ENCODE peak calls at places on chromosome 5, in four cellular contexts. E, T, Q and V are unnamed samples.

GRCh38 chr5:6465831-6466790 is 17.5 kb downstream of the UBE2QL1 start:
- DNase-seq in E (no peak), T (no peak), Q (no peak), V (no peak)

GRCh38 chr5:9380108-9380507 is 165.8 kb downstream of the SEMA5A start:
- DNase-seq in E (peak; percentile 85), T (no peak), Q (no peak), V (no peak)

GRCh38 chr5:17343675-17344074 is 126.2 kb downstream of the BASP1 start:
- DNase-seq in E (peak; percentile 40), T (peak; percentile 79), Q (peak; percentile 57), V (no peak)

GRCh38 chr5:134003957-134004625 is 684 bp downstream of the VDAC1 start:
- DNase-seq in E (no peak), T (peak; percentile 85), Q (no peak), V (no peak)

GRCh38 chr5:137587952-137588351 is 88.8 kb upstream of the SPOCK1 start:
- DNase-seq in E (no peak), T (no peak), Q (no peak), V (no peak)

GRCh38 chr5:127229185-127229889 is 61.3 kb upstream of the MEGF10 start:
- DNase-seq in E (peak; percentile 47), T (peak; percentile 43), Q (no peak), V (no peak)

GRCh38 chr5:153467546-153467945 is 22.9 kb upstream of the GRIA1 start:
- DNase-seq in E (no peak), T (no peak), Q (no peak), V (no peak)

GRCh38 chr5:58759745-58760144 is 176.9 kb downstream of the RAB3C start:
- DNase-seq in E (no peak), T (peak; percentile 1), Q (peak; percentile 58), V (no peak)

GRCh38 chr5:13859285-13859684 is 85.2 kb downstream of the DNAH5 start:
- DNase-seq in E (no peak), T (peak; percentile 13), Q (no peak), V (no peak)

GRCh38 chr5:59790399-59791130 is 103.0 kb downstream of the PDE4D start:
- DNase-seq in E (no peak), T (peak; percentile 32), Q (no peak), V (no peak)

GRCh38 chr5:158898185-158899177 is 201.2 kb downstream of the EBF1 start:
- DNase-seq in E (no peak), T (peak; percentile 17), Q (no peak), V (no peak)

GRCh38 chr5:161258438-161258837 is 288.1 kb downstream of the GABRB2 start:
- DNase-seq in E (no peak), T (no peak), Q (no peak), V (no peak)

GRCh38 chr5:165497707-165498106 is 1992.3 kb downstream of the MAT2B start:
- DNase-seq in E (no peak), T (peak; percentile 11), Q (no peak), V (no peak)

GRCh38 chr5:155129513-155129880 is 115.9 kb downstream of the KIF4B start:
- DNase-seq in E (no peak), T (no peak), Q (no peak), V (no peak)

GRCh38 chr5:55535199-55535905 is 588 bp upstream of the PLPP1 start:
- DNase-seq in E (no peak), T (no peak), Q (no peak), V (no peak)

GRCh38 chr5:88058625-88059024 is 210.0 kb downstream of the TMEM161B start:
- DNase-seq in E (no peak), T (no peak), Q (no peak), V (no peak)

GRCh38 chr5:58460727-58461286 is 921 bp upstream of the PLK2 start:
- DNase-seq in E (peak; percentile 79), T (peak; percentile 91), Q (peak; percentile 49), V (peak; percentile 16)

GRCh38 chr5:106089073-106089472 is 1581.7 kb downstream of the EFNA5 start:
- DNase-seq in E (no peak), T (no peak), Q (no peak), V (no peak)

GRCh38 chr5:68313336-68313735 is 97.8 kb downstream of the PIK3R1 start:
- DNase-seq in E (no peak), T (no peak), Q (no peak), V (no peak)

GRCh38 chr5:127396490-127397155 is 106.0 kb downstream of the MEGF10 start:
- DNase-seq in E (no peak), T (no peak), Q (no peak), V (no peak)

GRCh38 chr5:144697847-144698262 is 527.2 kb downstream of the KCTD16 start:
- DNase-seq in E (no peak), T (peak; percentile 97), Q (no peak), V (no peak)

GRCh38 chr5:133933670-133934295 is 34.6 kb downstream of the C5orf15 start:
- DNase-seq in E (no peak), T (no peak), Q (no peak), V (no peak)

GRCh38 chr5:94040591-94041148 is 299.3 kb upstream of the POU5F2 start:
- DNase-seq in E (no peak), T (no peak), Q (no peak), V (no peak)

GRCh38 chr5:72308853-72309191 is 11.2 kb downstream of the MRPS27 start:
- DNase-seq in E (no peak), T (no peak), Q (no peak), V (no peak)

GRCh38 chr5:28313543-28314334 is 1275.4 kb upstream of the CDH9 start:
- DNase-seq in E (peak; percentile 38), T (no peak), Q (no peak), V (no peak)

GRCh38 chr5:34658023-34658422 is 1.9 kb downstream of the RAI14 start:
- DNase-seq in E (no peak), T (peak; percentile 64), Q (no peak), V (no peak)
- H3K4me3 ChIP-seq in E (peak overlapping the region; percentile 82), T (peak overlapping the region; percentile 87), Q (no peak overlapping the region), V (no peak overlapping the region)

DNA sequence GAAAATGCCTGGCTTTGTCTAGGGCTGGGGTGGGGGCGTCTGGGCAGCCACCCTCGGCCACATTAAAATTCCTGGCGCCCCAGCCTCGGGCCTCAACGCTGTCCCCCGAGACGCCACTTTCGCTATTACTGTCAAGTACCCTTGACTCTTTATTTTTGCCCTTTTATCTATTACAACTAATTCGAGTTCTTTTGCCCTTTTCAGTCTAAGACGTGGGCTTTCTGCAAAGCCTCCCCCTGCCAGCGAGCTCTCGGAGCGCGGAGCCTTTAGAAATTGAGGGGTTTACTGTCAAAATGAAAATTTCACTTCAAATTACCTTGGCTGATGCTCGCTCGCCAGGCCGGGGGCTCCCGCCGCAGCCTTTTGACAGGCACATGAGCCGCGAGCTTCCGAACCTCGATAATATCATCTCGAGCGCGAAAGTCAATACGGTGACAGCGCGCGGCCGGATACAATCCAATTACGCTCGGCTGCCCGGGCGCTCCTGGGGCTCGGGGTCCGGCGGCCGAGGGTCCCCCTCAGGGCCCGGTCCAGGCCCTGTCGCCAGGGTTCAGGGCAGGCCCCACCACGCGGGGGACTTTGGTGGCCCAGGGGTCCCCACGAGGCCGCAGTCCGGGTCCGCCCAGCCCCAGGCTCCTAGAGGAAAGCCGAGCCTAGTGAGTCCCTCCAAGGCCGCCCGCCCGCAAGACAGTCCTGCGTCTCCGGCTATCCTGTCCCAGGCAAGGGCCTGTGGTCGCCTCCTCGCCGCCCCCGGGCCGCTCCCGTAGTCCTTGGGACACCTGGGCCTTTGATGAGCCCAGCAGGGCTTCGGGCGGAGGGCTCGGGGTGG is 6.7 kb downstream of the IRX4 start:
- DNase-seq in E (no peak), T (no peak), Q (no peak), V (no peak)
- TF ChIP-seq EZH2 in E (no peak), T (no peak), Q (no peak), V (peak; percentile 82)

GRCh38 chr5:150757087-150757649 is 1.6 kb downstream of the DCTN4 start:
- DNase-seq in E (no peak), T (peak; percentile 38), Q (no peak), V (no peak)
- H3K4me3 ChIP-seq in E (peak overlapping the region; percentile 79), T (peak overlapping the region; percentile 97), Q (peak overlapping the region; percentile 64), V (peak overlapping the region; percentile 96)

GRCh38 chr5:1641041-1641440 is 117.3 kb upstream of the LPCAT1 start:
- DNase-seq in E (no peak), T (no peak), Q (no peak), V (no peak)

GRCh38 chr5:1640276-1640898 is 116.6 kb upstream of the LPCAT1 start:
- DNase-seq in E (no peak), T (no peak), Q (no peak), V (no peak)

GRCh38 chr5:1642221-1642620 is 118.5 kb upstream of the LPCAT1 start:
- DNase-seq in E (no peak), T (no peak), Q (no peak), V (no peak)

GRCh38 chr5:1642621-1643061 is 118.9 kb upstream of the LPCAT1 start:
- DNase-seq in E (no peak), T (no peak), Q (no peak), V (no peak)

DNA sequence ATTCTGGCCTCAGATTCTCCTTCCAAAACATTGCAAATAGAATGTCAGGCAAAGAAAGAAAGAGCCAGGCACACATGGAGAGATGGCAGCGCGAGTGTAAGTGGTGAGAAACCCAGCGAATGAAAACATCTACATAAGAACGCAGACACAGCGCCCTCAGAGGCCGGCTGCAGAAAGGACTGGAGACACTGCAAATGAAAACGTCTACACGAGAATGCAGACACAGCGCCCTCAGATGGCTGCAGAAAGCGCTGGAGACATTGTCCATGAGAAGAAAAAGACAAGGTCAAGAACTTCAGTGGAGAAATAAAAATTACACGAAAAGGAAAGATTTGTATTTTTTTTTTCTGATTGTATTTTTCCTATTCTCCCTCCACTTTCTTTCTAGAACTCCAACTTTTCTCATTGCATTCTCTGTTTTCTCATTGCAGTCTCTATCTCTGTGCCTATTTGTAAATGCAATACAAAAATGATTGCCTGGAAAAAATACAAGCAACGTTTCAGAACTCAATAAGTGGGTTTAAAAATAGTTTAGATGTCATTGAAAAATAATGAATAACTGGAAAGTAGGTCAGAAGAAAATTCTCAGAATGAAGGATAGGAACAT is 117.9 kb upstream of the LPCAT1 start:
- DNase-seq in E (peak; percentile 78), T (peak; percentile 96), Q (peak; percentile 21), V (peak; percentile 67)
- TF ChIP-seq EZH2 in E (no peak), T (no peak), Q (no peak), V (no peak)

GRCh38 chr5:2111569-2112105 is 228.9 kb upstream of the IRX4 start:
- DNase-seq in E (no peak), T (no peak), Q (no peak), V (no peak)
- H3K4me3 ChIP-seq in E (no peak overlapping the region), T (no peak overlapping the region), Q (no peak overlapping the region), V (no peak overlapping the region)

GRCh38 chr5:176743136-176743827 is 67.1 kb upstream of the UNC5A start:
- DNase-seq in E (no peak), T (peak; percentile 8), Q (no peak), V (no peak)
- TF ChIP-seq EZH2 in E (no peak), T (peak; percentile 83), Q (no peak), V (no peak)

GRCh38 chr5:83199126-83199525 is 121.8 kb downstream of the XRCC4 start:
- DNase-seq in E (no peak), T (no peak), Q (no peak), V (no peak)

GRCh38 chr5:83197326-83197725 is 120.0 kb downstream of the XRCC4 start:
- DNase-seq in E (no peak), T (no peak), Q (no peak), V (no peak)
- H3K4me3 ChIP-seq in E (no peak overlapping the region), T (no peak overlapping the region), Q (no peak overlapping the region), V (no peak overlapping the region)

DNA sequence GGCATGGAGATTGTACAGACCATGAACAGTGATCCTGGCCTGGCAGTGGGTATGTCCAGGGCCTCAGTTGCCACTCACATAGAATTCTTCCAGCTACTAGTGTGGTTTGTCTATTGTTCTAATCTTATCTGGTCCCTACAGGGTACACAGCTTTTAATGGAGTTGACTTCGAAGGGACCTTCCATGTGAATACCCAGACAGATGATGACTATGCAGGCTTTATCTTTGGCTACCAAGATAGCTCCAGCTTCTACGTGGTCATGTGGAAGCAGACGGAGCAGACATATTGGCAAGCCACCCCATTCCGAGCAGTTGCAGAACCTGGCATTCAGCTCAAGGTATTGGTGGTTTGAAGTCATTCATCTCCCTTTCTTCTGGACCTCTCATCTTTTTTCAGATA is 43.8 kb downstream of the THBS4 start:
- DNase-seq in E (no peak), T (no peak), Q (no peak), V (no peak)
- TF ChIP-seq EZH2 in E (no peak), T (no peak), Q (no peak), V (no peak)